ENCODE peak calls at places on chromosomes 1 and 21, in six cellular contexts. V, E, G, A, Y and U are unnamed samples.

GRCh38 chr1:202835548-202836072 is 24.9 kb downstream of the PCAT6 start:
- DNase-seq in V (no peak), E (no peak), G (no peak), A (no peak), Y (no peak), U (no peak)

GRCh38 chr1:65230741-65231439 is 78.5 kb upstream of the DNAJC6 start:
- DNase-seq in V (no peak), E (no peak), G (no peak), A (peak), Y (no peak), U (no peak)

GRCh38 chr1:68328485-68328884 is 96.2 kb upstream of the WLS start:
- DNase-seq in V (peak), E (no peak), G (no peak), A (no peak), Y (no peak), U (no peak)

GRCh38 chr1:207805841-207806421 is 54.1 kb downstream of the CD46 start:
- DNase-seq in V (peak), E (no peak), G (no peak), A (peak), Y (peak), U (no peak)

GRCh38 chr1:7646981-7647901 is 123.9 kb upstream of the VAMP3 start:
- DNase-seq in V (peak), E (peak), G (peak), A (peak), Y (peak), U (peak)

GRCh38 chr1:156795787-156796186 is 20.9 kb downstream of the SH2D2A start:
- DNase-seq in V (no peak), E (no peak), G (no peak), A (peak), Y (no peak), U (no peak)

GRCh38 chr1:1354271-1355247 is 3.8 kb downstream of the MXRA8 start:
- DNase-seq in V (no peak), E (peak), G (no peak), A (no peak), Y (peak), U (no peak)

GRCh38 chr1:227673441-227673840 is 61.7 kb downstream of the JMJD4 start:
- DNase-seq in V (no peak), E (no peak), G (no peak), A (no peak), Y (peak), U (no peak)

GRCh38 chr1:236066828-236067386 is 2.0 kb upstream of the NID1 start:
- DNase-seq in V (no peak), E (no peak), G (no peak), A (peak), Y (peak), U (no peak)

GRCh38 chr1:93015590-93015989 is 54.3 kb upstream of the DIPK1A start:
- DNase-seq in V (peak), E (no peak), G (no peak), A (no peak), Y (peak), U (no peak)

GRCh38 chr1:45721207-45721606 is 29.2 kb downstream of the IPP start:
- DNase-seq in V (peak), E (no peak), G (no peak), A (peak), Y (peak), U (no peak)

GRCh38 chr1:9324246-9325096 is 31.8 kb downstream of the SPSB1 start:
- DNase-seq in V (no peak), E (no peak), G (no peak), A (no peak), Y (peak), U (no peak)

GRCh38 chr1:219660666-219661463 is 48.0 kb upstream of the ZC3H11B start:
- DNase-seq in V (peak), E (peak), G (peak), A (peak), Y (peak), U (peak)

GRCh38 chr1:7223334-7224080 is 438.3 kb downstream of the CAMTA1 start:
- DNase-seq in V (peak), E (no peak), G (no peak), A (peak), Y (no peak), U (no peak)

GRCh38 chr1:54290443-54291184 is 90.6 kb downstream of the MRPL37 start:
- DNase-seq in V (peak), E (no peak), G (no peak), A (peak), Y (no peak), U (no peak)

GRCh38 chr1:18481921-18482701 is 1.4 kb downstream of the KLHDC7A start:
- DNase-seq in V (no peak), E (no peak), G (no peak), A (no peak), Y (no peak), U (no peak)

GRCh38 chr1:97281962-97282361 is 560.4 kb downstream of the PTBP2 start:
- DNase-seq in V (no peak), E (no peak), G (no peak), A (no peak), Y (no peak), U (no peak)

GRCh38 chr1:40423951-40424618 is 26.2 kb upstream of the ZFP69B start:
- DNase-seq in V (no peak), E (no peak), G (no peak), A (no peak), Y (no peak), U (no peak)

GRCh38 chr1:55143686-55144085 is 71.5 kb downstream of the USP24 start:
- DNase-seq in V (no peak), E (no peak), G (no peak), A (no peak), Y (peak), U (peak)

GRCh38 chr1:62222321-62222720 is 27.7 kb downstream of the L1TD1 start:
- DNase-seq in V (no peak), E (no peak), G (no peak), A (no peak), Y (no peak), U (no peak)

GRCh38 chr1:52028328-52028727 is 5.3 kb downstream of the KTI12 start:
- DNase-seq in V (no peak), E (no peak), G (no peak), A (no peak), Y (no peak), U (no peak)

GRCh38 chr21:35084869-35085268 is 35.8 kb upstream of the RUNX1 start:
- DNase-seq in V (peak), E (no peak), G (no peak), A (peak), Y (peak), U (no peak)

GRCh38 chr1:64608651-64609048 is 136.2 kb upstream of the RAVER2 start:
- DNase-seq in V (no peak), E (no peak), G (no peak), A (no peak), Y (no peak), U (no peak)

GRCh38 chr1:180854001-180854400 is 58.7 kb upstream of the KIAA1614 start:
- DNase-seq in V (no peak), E (no peak), G (no peak), A (no peak), Y (no peak), U (no peak)
- H3K27ac ChIP-seq in V (no peak), E (no peak), G (no peak), A (no peak), Y (peak), U (no peak)

GRCh38 chr1:95879498-95879897 is 645.5 kb downstream of the RWDD3 start:
- DNase-seq in V (no peak), E (no peak), G (no peak), A (no peak), Y (no peak), U (no peak)
- H4K91ac ChIP-seq in V (no peak), E (no peak), G (no peak), A (no peak), Y (no peak), U (no peak)

GRCh38 chr1:111565957-111566356 is 53.6 kb upstream of the RAP1A start:
- DNase-seq in V (no peak), E (no peak), G (no peak), A (no peak), Y (peak), U (no peak)
- H3K27ac ChIP-seq in V (no peak), E (no peak), G (no peak), A (no peak), Y (no peak), U (no peak)

GRCh38 chr1:4756851-4757580 is 102.6 kb downstream of the AJAP1 start:
- DNase-seq in V (no peak), E (no peak), G (no peak), A (no peak), Y (no peak), U (no peak)

GRCh38 chr1:4762146-4762545 is 107.7 kb downstream of the AJAP1 start:
- DNase-seq in V (no peak), E (no peak), G (no peak), A (no peak), Y (no peak), U (no peak)

GRCh38 chr1:4760088-4760487 is 105.7 kb downstream of the AJAP1 start:
- DNase-seq in V (no peak), E (no peak), G (no peak), A (no peak), Y (no peak), U (no peak)

GRCh38 chr1:4759671-4760070 is 105.3 kb downstream of the AJAP1 start:
- DNase-seq in V (no peak), E (no peak), G (no peak), A (no peak), Y (no peak), U (no peak)

DNA sequence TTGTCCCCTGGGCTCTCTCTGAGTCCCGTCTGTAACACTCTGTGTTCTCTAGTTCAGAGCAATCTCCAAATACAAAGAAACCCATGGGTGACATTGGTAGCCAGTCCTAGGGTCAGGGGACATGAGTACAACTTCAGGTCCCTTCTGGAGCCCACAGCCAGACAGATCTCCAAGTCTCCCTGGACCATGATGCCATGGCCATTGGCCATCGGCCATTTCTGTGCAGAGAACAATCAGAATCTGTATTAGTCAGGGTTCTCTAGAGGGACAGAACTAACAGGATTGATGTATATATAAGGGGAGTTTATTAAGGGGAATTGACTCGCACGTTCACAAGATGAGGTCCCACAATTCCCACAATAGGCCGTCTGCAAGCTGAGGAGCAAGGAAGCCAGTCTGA is 106.9 kb downstream of the AJAP1 start:
- DNase-seq in V (no peak), E (no peak), G (no peak), A (no peak), Y (no peak), U (no peak)
- H4K91ac ChIP-seq in V (no peak), E (no peak), G (no peak), A (no peak), Y (no peak), U (no peak)

GRCh38 chr1:159054427-159054826 is 22.1 kb downstream of the AIM2 start:
- DNase-seq in V (peak), E (no peak), G (no peak), A (peak), Y (no peak), U (no peak)
- H3K27ac ChIP-seq in V (no peak), E (no peak), G (no peak), A (no peak), Y (no peak), U (no peak)

GRCh38 chr1:22925111-22925510 is 47.6 kb downstream of the LACTBL1 start:
- DNase-seq in V (peak), E (no peak), G (no peak), A (no peak), Y (no peak), U (no peak)
- H4K91ac ChIP-seq in V (no peak), E (no peak), G (no peak), A (no peak), Y (no peak), U (no peak)

DNA sequence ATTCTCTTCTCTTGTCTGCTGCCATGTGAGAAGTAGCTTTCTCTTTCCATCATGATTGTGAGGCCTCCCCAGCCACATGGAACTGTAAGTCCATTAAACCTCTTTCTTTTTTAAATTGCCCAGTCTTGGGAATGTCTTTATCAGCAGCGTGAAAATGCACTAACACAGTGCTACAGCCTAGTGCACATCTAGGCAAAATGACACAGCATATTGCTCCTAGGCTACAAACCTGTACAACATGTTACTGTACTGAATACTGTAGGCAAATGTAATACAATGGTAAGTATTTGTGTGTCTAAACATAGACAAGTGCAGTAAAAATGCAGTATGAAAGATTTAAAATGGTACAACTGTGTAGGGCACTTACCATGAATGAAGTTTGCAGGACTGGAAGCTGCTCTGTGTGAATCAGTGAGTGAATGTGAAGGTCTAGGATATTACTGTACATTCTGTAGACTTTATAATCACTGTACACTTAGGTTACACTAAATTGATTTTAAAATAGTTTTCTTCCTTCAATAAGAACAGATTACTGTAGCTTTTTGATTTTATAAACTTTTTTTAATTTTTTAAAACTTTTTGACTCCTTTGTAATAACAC is 69.4 kb downstream of the RGS21 start:
- DNase-seq in V (no peak), E (no peak), G (no peak), A (no peak), Y (no peak), U (no peak)
- H3K27ac ChIP-seq in V (no peak), E (no peak), G (no peak), A (no peak), Y (no peak), U (no peak)

DNA sequence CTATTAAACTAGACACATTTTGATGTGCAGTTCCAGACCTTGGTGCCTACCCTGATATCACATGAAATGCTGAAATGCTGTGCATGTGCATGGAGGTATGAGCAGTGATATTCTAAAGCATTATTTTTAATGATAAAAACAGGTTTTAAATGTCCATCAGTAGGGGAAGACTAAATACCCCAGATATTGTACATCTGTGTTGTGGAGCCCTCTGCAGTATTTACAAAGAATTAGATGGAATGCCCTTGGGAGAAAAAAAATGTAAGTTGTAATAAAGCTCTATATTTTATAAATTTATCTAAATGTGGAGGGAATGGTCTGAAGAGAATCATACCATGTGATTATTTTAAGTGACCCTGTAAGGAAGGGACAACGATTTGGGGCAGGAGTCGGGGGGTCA is 39.1 kb upstream of the IGSF5 start:
- DNase-seq in V (peak), E (no peak), G (no peak), A (peak), Y (no peak), U (no peak)
- H4K91ac ChIP-seq in V (no peak), E (no peak), G (no peak), A (no peak), Y (no peak), U (no peak)

GRCh38 chr21:43645414-43645891 is 13.8 kb downstream of the HSF2BP start:
- DNase-seq in V (peak), E (no peak), G (peak), A (peak), Y (peak), U (peak)
- H3K27ac ChIP-seq in V (peak), E (no peak), G (no peak), A (peak), Y (no peak), U (no peak)